ENCODE peak calls at places on chromosomes 5 and 9, in ten cellular contexts. J is glutamatergic neuron, N is Caco-2, L is coronary artery, T is neural progenitor cell, W is nephron progenitor cell, R is Calu3, V is choroid plexus epithelial cell, D is fibroblast of lung, A is foreskin fibroblast. I is an unnamed sample.

GRCh38 chr9:111613436-111614040 is 14.1 kb upstream of the PTGR1 start:
- DNase-seq in R (no peak), T (no peak), J (no peak), A (no peak), L (no peak), W (no peak), D (no peak), V (no peak), N (no peak), I (no peak)

GRCh38 chr5:175778951-175779475 is 92.4 kb upstream of the CPLX2 start:
- DNase-seq in N (no peak), T (no peak), V (no peak), L (no peak), R (no peak), D (peak), J (no peak), A (no peak), W (no peak), I (no peak)

GRCh38 chr9:124939944-124940343 is 939 bp downstream of the GOLGA1 start:
- DNase-seq in L (no peak), N (no peak), D (no peak), T (no peak), W (no peak), R (no peak), V (no peak), A (no peak), J (no peak), I (no peak)

GRCh38 chr5:139178948-139179347 is 19.2 kb downstream of the SIL1 start:
- DNase-seq in A (peak), T (peak), L (no peak), J (no peak), W (no peak), R (peak), N (no peak), V (peak), D (peak), I (no peak)

GRCh38 chr9:131630206-131630831 is 85.0 kb downstream of the PRRT1B start:
- DNase-seq in R (no peak), L (peak), A (no peak), V (no peak), T (no peak), N (no peak), D (no peak), W (no peak), J (no peak), I (no peak)

GRCh38 chr5:172599204-172599567 is 41.9 kb upstream of the NEURL1B start:
- DNase-seq in W (no peak), D (peak), L (no peak), A (no peak), R (no peak), N (peak), J (no peak), T (no peak), V (no peak), I (no peak)

GRCh38 chr5:172683696-172684464 is 42.8 kb downstream of the NEURL1B start:
- DNase-seq in D (no peak), N (no peak), J (no peak), V (no peak), A (peak), W (peak), R (no peak), T (peak), L (no peak), I (peak)

GRCh38 chr5:172868436-172868923 is 34.4 kb downstream of the ERGIC1 start:
- DNase-seq in R (no peak), N (no peak), D (peak), J (no peak), T (no peak), V (peak), W (no peak), A (peak), L (no peak), I (no peak)

GRCh38 chr9:137671721-137672120 is 52.9 kb downstream of the EHMT1 start:
- DNase-seq in V (no peak), L (no peak), A (no peak), D (no peak), W (no peak), N (no peak), T (no peak), R (no peak), J (no peak), I (no peak)

GRCh38 chr9:128684325-128685021 is 4.5 kb upstream of the SET start:
- DNase-seq in R (peak), V (peak), D (peak), T (peak), L (no peak), J (peak), N (peak), W (peak), A (peak), I (peak)

GRCh38 chr5:15850536-15850935 is 329.1 kb downstream of the MARCHF11 start:
- DNase-seq in R (no peak), T (no peak), J (no peak), D (no peak), W (no peak), N (no peak), L (no peak), V (no peak), A (no peak), I (no peak)

GRCh38 chr9:125807065-125807464 is 59.9 kb downstream of the PBX3 start:
- DNase-seq in R (no peak), D (peak), W (no peak), V (peak), A (peak), T (no peak), N (no peak), L (no peak), J (no peak), I (no peak)

GRCh38 chr9:113998529-113999255 is 79.4 kb downstream of the AMBP start:
- DNase-seq in V (peak), R (peak), D (no peak), T (peak), W (no peak), J (peak), N (peak), L (peak), A (peak), I (no peak)

GRCh38 chr5:42772265-42772993 is 15.8 kb downstream of the CCDC152 start:
- DNase-seq in A (no peak), V (peak), R (peak), L (no peak), D (peak), N (no peak), J (no peak), W (no peak), T (no peak), I (no peak)

GRCh38 chr5:128842241-128842640 is 123.0 kb upstream of the SLC27A6 start:
- DNase-seq in D (peak), J (no peak), T (no peak), L (no peak), N (no peak), R (peak), W (no peak), A (peak), V (peak), I (no peak)

GRCh38 chr5:82073179-82073578 is 101.4 kb downstream of the ATG10 start:
- DNase-seq in D (peak), T (no peak), L (no peak), W (no peak), N (no peak), R (no peak), A (peak), V (peak), J (peak), I (no peak)

GRCh38 chr5:61332891-61333350 is 863 bp downstream of the ZSWIM6 start:
- DNase-seq in J (peak), L (peak), A (peak), T (peak), D (peak), R (peak), V (peak), N (no peak), W (no peak), I (peak)

GRCh38 chr9:69486498-69486897 is 161.5 kb downstream of the ENTREP1 start:
- DNase-seq in W (no peak), V (no peak), J (no peak), A (no peak), L (no peak), N (no peak), R (no peak), T (no peak), D (peak), I (no peak)

GRCh38 chr9:108439967-108440366 is 415.8 kb downstream of the ACTL7B start:
- DNase-seq in V (peak), W (no peak), A (peak), N (no peak), R (no peak), J (no peak), L (no peak), T (no peak), D (peak), I (no peak)

GRCh38 chr5:91434348-91434747 is 51.2 kb upstream of the ARRDC3 start:
- DNase-seq in J (no peak), R (no peak), A (no peak), N (no peak), V (no peak), T (no peak), L (no peak), D (no peak), W (no peak), I (no peak)

GRCh38 chr5:102295534-102296228 is 403 bp downstream of the SLCO4C1 start:
- DNase-seq in J (no peak), D (no peak), T (no peak), A (no peak), W (peak), R (peak), N (no peak), V (no peak), L (no peak), I (no peak)

GRCh38 chr5:153490124-153491085 is at the start of gene GRIA1:
- DNase-seq in V (peak), T (peak), R (no peak), J (peak), A (peak), N (no peak), L (no peak), W (peak), D (peak), I (no peak)
- TF ChIP-seq CTCF in V (no peak), T (peak), R (no peak), J (no peak), A (peak), N (no peak), L (no peak), W (no peak), D (no peak), I (no peak)

GRCh38 chr5:149007174-149007573 is 55.7 kb downstream of the SH3TC2 start:
- DNase-seq in T (no peak), N (no peak), L (no peak), R (no peak), J (no peak), W (no peak), D (peak), V (peak), A (peak), I (no peak)

GRCh38 chr5:149014634-149015033 is 48.2 kb downstream of the SH3TC2 start:
- DNase-seq in W (no peak), T (no peak), R (no peak), J (no peak), D (no peak), A (no peak), V (no peak), N (no peak), L (no peak), I (no peak)

GRCh38 chr5:149011731-149012130 is 51.1 kb downstream of the SH3TC2 start:
- DNase-seq in L (no peak), V (no peak), T (no peak), D (no peak), R (no peak), N (no peak), W (no peak), A (no peak), J (no peak), I (no peak)

GRCh38 chr5:149012350-149012749 is 50.5 kb downstream of the SH3TC2 start:
- DNase-seq in V (no peak), T (no peak), N (no peak), A (no peak), R (no peak), J (no peak), W (no peak), D (no peak), L (no peak), I (no peak)

DNA sequence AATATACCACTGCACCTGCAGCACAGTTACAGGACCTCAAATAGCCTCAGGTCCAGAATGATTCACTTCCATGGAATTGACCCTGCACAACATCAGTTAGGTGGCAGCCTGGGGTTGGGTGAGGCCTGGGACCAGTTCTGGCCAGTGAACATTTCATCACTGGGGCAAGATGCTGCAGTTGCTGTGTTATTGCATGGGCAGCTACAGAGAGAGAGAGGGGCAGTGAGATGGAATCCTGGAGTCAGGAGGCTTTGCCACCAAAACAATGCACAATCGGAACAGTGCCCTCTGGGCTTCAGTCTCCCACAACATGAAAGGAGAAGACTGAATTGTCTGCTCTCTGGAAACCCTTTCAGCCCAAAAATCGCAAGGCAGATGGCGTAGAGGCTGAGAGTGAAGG is 51.8 kb downstream of the SH3TC2 start:
- DNase-seq in L (no peak), J (no peak), W (no peak), R (peak), N (no peak), T (no peak), A (peak), D (no peak), V (no peak), I (no peak)
- TF ChIP-seq CTCF in L (no peak), J (no peak), W (no peak), R (no peak), N (no peak), T (no peak), A (no peak), D (no peak), V (no peak), I (no peak)

DNA sequence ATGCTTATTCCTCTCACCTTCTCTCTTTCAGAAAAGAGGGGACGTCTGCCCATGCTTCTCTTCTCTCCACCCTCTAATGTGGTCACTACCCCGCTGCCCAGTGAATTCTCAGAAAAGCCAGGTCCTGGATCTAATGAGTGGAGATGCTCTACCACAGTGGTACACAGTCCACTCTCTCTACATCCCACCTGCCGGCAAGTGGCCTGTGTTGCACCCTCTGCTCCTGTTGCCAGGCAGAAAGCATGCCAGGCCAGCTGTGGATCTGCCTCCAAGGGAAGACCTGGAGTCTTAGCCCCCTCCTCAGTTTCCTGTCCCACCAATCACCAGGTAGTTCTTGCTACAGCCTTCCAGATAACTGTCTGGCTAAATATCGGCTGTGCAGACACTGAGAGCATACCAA is 71.2 kb upstream of the SPDL1 start:
- DNase-seq in N (no peak), T (no peak), W (no peak), D (no peak), R (no peak), V (no peak), J (no peak), A (no peak), L (no peak), I (no peak)
- TF ChIP-seq CTCF in N (no peak), T (no peak), W (no peak), D (no peak), R (no peak), V (no peak), J (no peak), A (no peak), L (no peak), I (no peak)

DNA sequence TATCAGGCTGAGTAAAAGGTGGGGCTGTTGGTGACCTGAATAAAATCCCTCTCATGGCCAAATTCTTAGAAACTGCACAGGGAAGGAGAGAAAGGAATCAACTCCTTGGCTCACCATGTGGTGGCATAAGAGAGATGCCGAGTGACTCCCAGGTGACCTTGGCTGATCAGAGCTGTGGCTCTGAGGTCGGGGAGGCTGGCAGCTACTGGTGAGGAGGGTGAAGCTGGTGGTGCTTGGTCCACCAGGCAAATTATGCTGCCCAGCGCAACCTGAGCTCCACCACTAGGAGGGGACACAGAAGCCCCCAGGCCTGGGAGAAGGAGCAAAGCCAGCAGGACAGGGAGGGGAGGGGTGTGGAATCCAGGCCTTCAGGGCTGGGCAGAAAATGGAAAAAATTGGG is 111.2 kb upstream of the IL12B start:
- DNase-seq in L (no peak), D (no peak), W (peak), T (peak), R (peak), V (no peak), A (no peak), N (no peak), J (peak), I (no peak)
- TF ChIP-seq CTCF in L (no peak), D (peak), W (peak), T (peak), R (no peak), V (peak), A (peak), N (peak), J (peak), I (no peak)

GRCh38 chr9:18487620-18488019 is 13.7 kb downstream of the ADAMTSL1 start:
- DNase-seq in A (no peak), R (no peak), N (no peak), J (no peak), W (no peak), V (no peak), D (no peak), T (no peak), L (no peak), I (no peak)
- TF ChIP-seq CTCF in A (no peak), R (no peak), N (no peak), J (no peak), W (no peak), V (no peak), D (no peak), T (no peak), L (no peak), I (no peak)